ENCODE peak calls at places on chromosomes 7 and 10, in five cellular contexts. Z, K, P, N and Q are unnamed samples.

GRCh38 chr10:51896849-51897248 is 197.5 kb upstream of the CSTF2T start:
- DNase-seq in P (no peak), Z (no peak), K (no peak), N (no peak), Q (no peak)

GRCh38 chr10:60732240-60733188 is 45.8 kb upstream of the CDK1 start:
- DNase-seq in N (peak), K (peak), P (no peak), Z (peak), Q (peak)

GRCh38 chr10:43117777-43118583 is 20.3 kb upstream of the CSGALNACT2 start:
- DNase-seq in Z (no peak), N (no peak), P (no peak), K (no peak), Q (no peak)

GRCh38 chr7:44222074-44222473 is 21.3 kb downstream of the YKT6 start:
- DNase-seq in K (no peak), P (no peak), N (no peak), Z (no peak), Q (peak)

GRCh38 chr10:29473411-29474100 is 161.2 kb downstream of the SVIL start:
- DNase-seq in P (no peak), K (no peak), N (no peak), Z (no peak), Q (no peak)

GRCh38 chr7:154182361-154182760 is 130.2 kb downstream of the DPP6 start:
- DNase-seq in Z (no peak), P (no peak), K (no peak), N (no peak), Q (no peak)

GRCh38 chr7:4713183-4713784 is 31.2 kb downstream of the FOXK1 start:
- DNase-seq in Z (peak), K (peak), N (peak), P (no peak), Q (peak)

GRCh38 chr7:30321089-30321991 is 36.9 kb downstream of the ZNRF2 start:
- DNase-seq in N (peak), Z (peak), K (no peak), P (no peak), Q (no peak)

GRCh38 chr10:125041856-125042506 is 100.1 kb downstream of the ZRANB1 start:
- DNase-seq in N (no peak), Z (no peak), K (no peak), P (no peak), Q (peak)

GRCh38 chr7:18655969-18656761 is 160.6 kb downstream of the HDAC9 start:
- DNase-seq in Z (no peak), P (no peak), K (no peak), N (no peak), Q (no peak)

GRCh38 chr10:89332092-89332633 is 4.4 kb downstream of the IFIT3 start:
- DNase-seq in Z (no peak), P (no peak), N (no peak), K (no peak), Q (no peak)

GRCh38 chr10:72847681-72848080 is 45.9 kb upstream of the OIT3 start:
- DNase-seq in P (no peak), K (no peak), Z (no peak), N (no peak), Q (no peak)

GRCh38 chr7:27921081-27921836 is 181.3 kb downstream of the TAX1BP1 start:
- DNase-seq in P (no peak), Z (peak), K (no peak), N (peak), Q (no peak)

GRCh38 chr10:87818505-87819273 is 663 bp upstream of the ATAD1 start:
- DNase-seq in K (peak), N (peak), P (no peak), Z (peak), Q (peak)

GRCh38 chr7:36287371-36288241 is 102.1 kb upstream of the ANLN start:
- DNase-seq in K (no peak), P (no peak), Z (no peak), N (peak), Q (no peak)

GRCh38 chr10:113957013-113957412 is 86.7 kb upstream of the ADRB1 start:
- DNase-seq in K (no peak), N (no peak), Z (no peak), P (no peak), Q (no peak)

GRCh38 chr10:69359089-69360025 is 57.4 kb downstream of the TACR2 start:
- DNase-seq in P (no peak), K (no peak), N (no peak), Z (no peak), Q (no peak)

GRCh38 chr7:88083883-88084282 is 136.0 kb downstream of the SRI start:
- DNase-seq in Z (no peak), P (no peak), K (no peak), N (no peak), Q (no peak)

GRCh38 chr7:10720042-10720441 is 253.6 kb upstream of the PHF14 start:
- DNase-seq in P (no peak), Z (no peak), N (no peak), K (no peak), Q (no peak)

GRCh38 chr10:36578306-36578705 is 547.1 kb upstream of the ANKRD30A start:
- DNase-seq in N (no peak), Z (no peak), K (no peak), P (peak), Q (no peak)

GRCh38 chr7:1668932-1669485 is 1.1 kb upstream of the ELFN1 start:
- DNase-seq in N (peak), K (peak), P (no peak), Z (peak), Q (peak)

GRCh38 chr7:1670894-1671875 is 1.1 kb downstream of the ELFN1 start:
- DNase-seq in K (peak), P (no peak), Z (no peak), N (peak), Q (peak)

GRCh38 chr7:1668486-1668931 is 1.6 kb upstream of the ELFN1 start:
- DNase-seq in P (no peak), K (peak), N (peak), Z (peak), Q (no peak)

GRCh38 chr7:1669954-1670893 is at the start of gene ELFN1:
- DNase-seq in P (no peak), Z (peak), K (peak), N (peak), Q (peak)

DNA sequence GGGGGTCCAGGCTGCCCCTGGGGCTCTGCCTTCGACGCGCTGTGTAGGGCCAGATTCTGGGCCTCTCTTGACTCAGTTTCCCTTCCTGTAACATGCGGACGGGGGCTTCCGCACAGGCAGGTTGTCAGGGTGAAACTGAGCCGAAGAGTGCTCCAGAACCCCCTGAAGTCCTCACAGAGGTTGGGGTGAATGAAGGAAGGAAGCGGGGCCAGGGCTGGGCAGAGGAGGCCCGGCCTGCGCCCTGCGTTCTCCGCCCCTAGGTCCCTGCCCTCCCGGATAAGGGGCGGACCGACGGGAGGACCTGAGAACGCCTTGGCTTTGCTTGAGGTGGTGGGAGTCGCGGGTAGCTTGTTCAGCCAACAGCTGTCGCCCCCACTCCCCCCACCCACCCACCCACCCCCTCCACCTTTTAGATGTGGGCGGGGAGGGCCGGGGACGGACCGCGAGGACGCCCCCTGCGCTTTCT is 558 bp upstream of the ELFN1 start:
- DNase-seq in P (no peak), Z (no peak), K (no peak), N (no peak), Q (no peak)
- H3K9ac ChIP-seq in P (no peak), Z (no peak), K (no peak), N (no peak), Q (no peak)

GRCh38 chr7:22858640-22859561 is 36.3 kb upstream of the TOMM7 start:
- DNase-seq in Z (no peak), K (no peak), P (peak), N (no peak), Q (no peak)

GRCh38 chr7:22860337-22860736 is 37.7 kb upstream of the TOMM7 start:
- DNase-seq in N (peak), Z (no peak), K (no peak), P (no peak), Q (no peak)

GRCh38 chr7:22860784-22861482 is 38.3 kb upstream of the TOMM7 start:
- DNase-seq in N (peak), P (no peak), Z (peak), K (no peak), Q (no peak)

GRCh38 chr7:22858274-22858639 is 35.6 kb upstream of the TOMM7 start:
- DNase-seq in K (no peak), N (no peak), Z (no peak), P (no peak), Q (no peak)

DNA sequence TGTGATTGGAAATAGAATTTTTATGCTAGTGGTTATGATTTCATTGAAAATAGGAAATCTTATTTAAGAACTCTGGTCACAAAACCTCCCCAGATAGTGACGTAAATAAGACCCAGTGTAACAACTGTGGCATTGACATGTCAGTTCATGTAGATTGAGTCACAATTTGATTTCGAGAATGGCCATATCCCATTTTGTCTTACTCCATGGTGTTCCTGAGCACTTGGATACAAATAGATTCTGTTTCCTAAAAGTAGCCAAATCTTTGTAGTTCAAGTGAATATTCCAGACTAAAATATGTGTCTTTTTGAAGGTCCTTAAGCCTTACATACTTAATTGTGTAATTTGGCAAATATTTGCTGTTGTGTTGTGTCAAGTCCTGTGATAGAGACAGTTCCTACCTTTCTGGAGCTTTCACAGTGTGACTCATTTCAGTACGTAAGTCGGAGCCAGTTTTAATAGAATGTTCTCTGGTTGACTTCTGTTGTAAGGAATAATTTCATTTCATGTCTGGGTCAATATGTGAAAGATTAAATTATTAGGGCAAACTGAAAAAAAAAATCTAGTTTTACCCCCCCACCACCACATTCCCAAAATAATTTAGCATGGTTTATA is 37.1 kb upstream of the TOMM7 start:
- DNase-seq in K (no peak), Z (no peak), P (peak), N (peak), Q (no peak)
- H3K9ac ChIP-seq in K (no peak), Z (no peak), P (peak), N (no peak), Q (no peak)

DNA sequence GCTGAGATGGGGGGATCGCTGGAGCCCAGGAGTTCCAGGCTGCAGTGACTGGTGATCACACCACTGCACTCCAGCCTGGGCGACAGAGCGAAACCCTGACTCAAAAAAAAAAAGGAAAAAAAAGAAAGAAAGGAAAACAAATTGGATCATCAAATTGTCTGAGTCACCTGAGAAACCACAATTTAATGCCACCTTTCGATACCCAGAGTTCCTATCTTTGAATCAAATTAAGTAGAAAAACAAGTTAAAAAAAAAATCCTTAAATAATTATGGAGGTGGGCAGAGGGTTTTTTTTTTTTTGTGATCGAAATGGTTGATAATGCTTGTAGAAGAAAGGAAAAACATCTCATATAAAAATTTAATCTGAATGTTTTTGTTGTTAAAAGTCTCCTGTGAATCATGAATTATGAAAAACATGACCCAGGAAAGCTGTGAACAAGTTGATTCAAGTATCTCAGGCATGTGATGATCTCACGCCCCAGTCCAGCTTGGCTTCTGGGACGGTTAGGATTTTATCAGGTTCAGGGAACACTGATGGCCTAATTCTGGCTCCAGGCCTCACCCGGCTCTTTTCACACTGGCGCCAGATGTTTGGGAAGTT is 25.3 kb upstream of the CUX1 start:
- DNase-seq in N (no peak), Z (no peak), P (peak), K (no peak), Q (no peak)
- H3K9ac ChIP-seq in N (no peak), Z (no peak), P (peak), K (no peak), Q (no peak)

DNA sequence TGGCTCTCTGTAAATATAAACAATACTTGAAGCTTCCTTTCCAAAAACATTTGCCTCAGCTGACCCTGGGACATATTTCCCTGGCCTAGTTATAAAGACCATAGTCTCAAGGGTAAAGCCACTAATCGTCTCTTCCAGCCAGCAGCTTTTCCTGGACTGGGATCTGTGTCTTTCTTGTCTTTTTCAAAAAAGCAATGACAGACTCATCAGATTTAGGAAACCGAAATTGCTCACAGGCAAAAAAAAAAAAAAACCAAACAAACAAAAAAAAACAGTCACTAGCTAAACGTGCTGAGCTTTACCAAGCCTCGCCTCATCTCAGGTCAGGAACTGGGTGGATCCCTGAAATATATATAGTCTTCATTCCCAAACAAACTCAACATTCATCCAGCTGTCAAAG is 23.5 kb downstream of the STN1 start:
- DNase-seq in Z (no peak), N (no peak), P (no peak), K (no peak), Q (no peak)
- H3K9ac ChIP-seq in Z (no peak), N (no peak), P (no peak), K (no peak), Q (no peak)

GRCh38 chr7:54969190-54969967 is 49.4 kb upstream of the EGFR start:
- DNase-seq in K (no peak), N (no peak), P (no peak), Z (no peak), Q (no peak)
- H3K9ac ChIP-seq in K (no peak), N (no peak), P (peak), Z (no peak), Q (no peak)

GRCh38 chr7:127653396-127653795 is 1.4 kb downstream of the SND1 start:
- DNase-seq in K (no peak), Z (no peak), N (no peak), P (no peak), Q (no peak)
- H3K9ac ChIP-seq in K (peak), Z (no peak), N (peak), P (peak), Q (no peak)

DNA sequence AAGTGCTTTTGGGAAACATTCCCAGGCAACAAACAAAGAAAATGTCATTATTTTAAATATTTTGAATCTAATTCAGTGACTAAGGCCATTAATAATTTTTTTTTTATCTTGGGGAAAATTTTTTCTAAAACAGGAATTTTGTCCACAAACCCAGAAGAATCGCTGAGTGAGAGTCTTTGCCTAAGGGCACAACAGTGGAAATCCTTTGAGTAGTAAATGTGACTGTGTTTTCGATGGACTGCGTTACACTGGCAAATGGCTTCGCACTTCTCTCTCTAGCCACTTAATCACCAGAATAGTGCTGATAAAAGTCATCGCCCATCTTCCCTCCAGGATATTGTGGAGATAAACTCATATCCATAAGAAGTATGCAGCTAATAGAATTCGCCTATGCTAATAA is 430.3 kb upstream of the AKR1E2 start:
- DNase-seq in N (no peak), Z (no peak), P (no peak), K (no peak), Q (no peak)
- H3K9ac ChIP-seq in N (no peak), Z (no peak), P (no peak), K (no peak), Q (no peak)

DNA sequence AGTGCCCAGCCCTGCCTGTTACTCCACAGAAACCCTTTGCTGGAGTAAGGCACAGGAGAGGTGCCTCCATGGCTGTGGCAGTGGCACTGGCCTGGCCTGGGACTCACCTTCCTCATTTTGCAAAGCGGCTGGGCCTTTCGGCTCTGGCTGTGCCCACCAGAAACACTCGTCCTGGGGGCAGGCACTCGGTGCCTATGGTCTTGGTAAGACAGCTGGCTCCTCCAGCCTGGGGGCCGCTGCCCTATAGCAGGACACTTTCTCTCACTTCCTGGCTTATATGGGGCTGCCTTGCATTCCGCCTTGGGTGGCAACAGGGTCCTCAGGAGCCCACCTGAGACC is 13.2 kb downstream of the ZMIZ1 start:
- DNase-seq in P (no peak), Z (no peak), K (no peak), N (no peak), Q (no peak)
- H3K9ac ChIP-seq in P (no peak), Z (no peak), K (no peak), N (no peak), Q (no peak)

GRCh38 chr7:192701-193536 is 548 bp downstream of the FAM20C start:
- DNase-seq in Z (peak), P (no peak), K (no peak), N (peak), Q (peak)

GRCh38 chr7:190196-190595 is 2.2 kb upstream of the FAM20C start:
- DNase-seq in P (no peak), Z (peak), N (no peak), K (no peak), Q (no peak)

GRCh38 chr7:193538-194256 is 1.3 kb downstream of the FAM20C start:
- DNase-seq in Z (peak), K (no peak), P (no peak), N (peak), Q (peak)

GRCh38 chr7:191105-192034 is 1.0 kb upstream of the FAM20C start:
- DNase-seq in Z (peak), N (peak), K (no peak), P (peak), Q (peak)

DNA sequence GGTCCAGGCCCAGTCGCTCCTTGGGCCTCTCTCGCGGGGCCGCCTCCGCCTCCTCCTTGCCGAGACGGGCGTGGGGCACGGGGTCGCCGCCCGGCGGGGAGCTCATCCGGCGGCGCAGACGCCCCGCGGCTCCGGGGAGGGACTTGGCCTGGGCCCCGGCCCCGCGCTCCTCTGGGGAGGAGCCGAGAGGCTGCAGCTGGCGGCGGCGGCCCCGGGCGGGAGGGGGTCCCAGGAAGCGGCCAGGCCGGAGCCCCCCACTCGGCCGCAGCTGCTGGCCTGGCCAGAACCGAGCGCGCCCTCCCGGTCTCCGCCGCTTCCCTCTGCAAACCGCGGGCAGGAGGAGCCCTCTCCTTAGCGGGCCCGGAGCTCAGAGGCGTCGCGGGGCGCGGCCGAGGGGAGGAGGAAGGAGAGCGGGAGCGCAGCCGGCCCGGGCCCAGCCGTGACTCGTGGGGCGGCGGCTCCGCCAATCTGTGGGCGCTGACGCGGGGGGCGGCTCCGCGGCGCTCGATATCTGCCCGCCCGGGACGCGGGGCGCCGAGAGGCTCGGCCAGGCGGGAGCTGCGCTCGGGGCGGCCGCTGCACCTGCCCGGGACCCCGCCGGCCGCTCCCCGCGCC is at the start of gene FAM20C:
- DNase-seq in K (peak), Z (peak), N (peak), P (no peak), Q (peak)
- H3K9ac ChIP-seq in K (no peak), Z (no peak), N (peak), P (peak), Q (no peak)

GRCh38 chr10:3595736-3596135 is 189.3 kb downstream of the KLF6 start:
- DNase-seq in Z (no peak), K (no peak), P (no peak), N (no peak), Q (no peak)
- H3K9ac ChIP-seq in Z (no peak), K (no peak), P (no peak), N (no peak), Q (no peak)